ENCODE peak calls at places on chromosomes 16 and 17, in seven cellular contexts. One of them, this sample, is unnamed.

GRCh38 chr17:66915204-66915611 is 49.3 kb upstream of the CACNG4 start:
- DNase-seq in ovary: no peak
- DNase-seq in lower lobe of right lung: peak; percentile 57
- DNase-seq in right lobe of liver: no peak
- DNase-seq in right cardiac atrium: no peak
- DNase-seq in CD4-positive, alpha-beta T cell: no peak
- DNase-seq in CD8-positive, alpha-beta memory T cell: no peak
- DNase-seq in this sample: no peak

GRCh38 chr17:44171931-44172455 is 1.5 kb downstream of the ASB16 start:
- DNase-seq in ovary: no peak
- DNase-seq in lower lobe of right lung: no peak
- DNase-seq in right lobe of liver: no peak
- DNase-seq in right cardiac atrium: no peak
- DNase-seq in CD4-positive, alpha-beta T cell: no peak
- DNase-seq in CD8-positive, alpha-beta memory T cell: no peak
- DNase-seq in this sample: no peak

GRCh38 chr16:87926246-87927194 is 9.8 kb downstream of the CA5A start:
- DNase-seq in ovary: no peak
- DNase-seq in lower lobe of right lung: peak; percentile 84
- DNase-seq in right lobe of liver: no peak
- DNase-seq in right cardiac atrium: no peak
- DNase-seq in CD4-positive, alpha-beta T cell: no peak
- DNase-seq in CD8-positive, alpha-beta memory T cell: no peak
- DNase-seq in this sample: no peak

GRCh38 chr17:57761887-57762286 is 16.8 kb upstream of the CCDC182 start:
- DNase-seq in ovary: no peak
- DNase-seq in lower lobe of right lung: no peak
- DNase-seq in right lobe of liver: no peak
- DNase-seq in right cardiac atrium: no peak
- DNase-seq in CD4-positive, alpha-beta T cell: no peak
- DNase-seq in CD8-positive, alpha-beta memory T cell: no peak
- DNase-seq in this sample: no peak

GRCh38 chr17:79622201-79622601 is 11.3 kb upstream of the RBFOX3 start:
- DNase-seq in ovary: peak; percentile 14
- DNase-seq in lower lobe of right lung: peak; percentile 18
- DNase-seq in right lobe of liver: peak; percentile 24
- DNase-seq in right cardiac atrium: no peak
- DNase-seq in CD4-positive, alpha-beta T cell: no peak
- DNase-seq in CD8-positive, alpha-beta memory T cell: peak; percentile 18
- DNase-seq in this sample: no peak

GRCh38 chr17:17358060-17358751 is 55.0 kb downstream of the NT5M start:
- DNase-seq in ovary: no peak
- DNase-seq in lower lobe of right lung: no peak
- DNase-seq in right lobe of liver: peak; percentile 17
- DNase-seq in right cardiac atrium: no peak
- DNase-seq in CD4-positive, alpha-beta T cell: no peak
- DNase-seq in CD8-positive, alpha-beta memory T cell: no peak
- DNase-seq in this sample: no peak

GRCh38 chr17:10295728-10296343 is 77.0 kb downstream of the MYH13 start:
- DNase-seq in ovary: peak; percentile 54
- DNase-seq in lower lobe of right lung: no peak
- DNase-seq in right lobe of liver: no peak
- DNase-seq in right cardiac atrium: peak; percentile 49
- DNase-seq in CD4-positive, alpha-beta T cell: no peak
- DNase-seq in CD8-positive, alpha-beta memory T cell: no peak
- DNase-seq in this sample: no peak

GRCh38 chr17:57259817-57260216 is 3.5 kb downstream of the MSI2 start:
- DNase-seq in ovary: no peak
- DNase-seq in lower lobe of right lung: no peak
- DNase-seq in right lobe of liver: no peak
- DNase-seq in right cardiac atrium: no peak
- DNase-seq in CD4-positive, alpha-beta T cell: no peak
- DNase-seq in CD8-positive, alpha-beta memory T cell: no peak
- DNase-seq in this sample: no peak

GRCh38 chr17:49022391-49022941 is 25.3 kb downstream of the IGF2BP1 start:
- DNase-seq in ovary: no peak
- DNase-seq in lower lobe of right lung: no peak
- DNase-seq in right lobe of liver: no peak
- DNase-seq in right cardiac atrium: no peak
- DNase-seq in CD4-positive, alpha-beta T cell: no peak
- DNase-seq in CD8-positive, alpha-beta memory T cell: no peak
- DNase-seq in this sample: no peak

GRCh38 chr16:21339927-21340326 is 61.8 kb upstream of the CRYM start:
- DNase-seq in ovary: no peak
- DNase-seq in lower lobe of right lung: no peak
- DNase-seq in right lobe of liver: no peak
- DNase-seq in right cardiac atrium: no peak
- DNase-seq in CD4-positive, alpha-beta T cell: no peak
- DNase-seq in CD8-positive, alpha-beta memory T cell: no peak
- DNase-seq in this sample: no peak

GRCh38 chr17:73338050-73338491 is 26.3 kb upstream of the CDC42EP4 start:
- DNase-seq in ovary: peak; percentile 68
- DNase-seq in lower lobe of right lung: no peak
- DNase-seq in right lobe of liver: no peak
- DNase-seq in right cardiac atrium: peak; percentile 56
- DNase-seq in CD4-positive, alpha-beta T cell: no peak
- DNase-seq in CD8-positive, alpha-beta memory T cell: no peak
- DNase-seq in this sample: peak; percentile 38

GRCh38 chr17:10136258-10136981 is 62.0 kb downstream of the GAS7 start:
- DNase-seq in ovary: no peak
- DNase-seq in lower lobe of right lung: no peak
- DNase-seq in right lobe of liver: no peak
- DNase-seq in right cardiac atrium: no peak
- DNase-seq in CD4-positive, alpha-beta T cell: no peak
- DNase-seq in CD8-positive, alpha-beta memory T cell: no peak
- DNase-seq in this sample: no peak

GRCh38 chr17:22138861-22139469 is 446.6 kb downstream of the KCNJ18 start:
- DNase-seq in ovary: no peak
- DNase-seq in lower lobe of right lung: no peak
- DNase-seq in right lobe of liver: no peak
- DNase-seq in right cardiac atrium: no peak
- DNase-seq in CD4-positive, alpha-beta T cell: no peak
- DNase-seq in CD8-positive, alpha-beta memory T cell: no peak
- DNase-seq in this sample: no peak
- H3K9me3 ChIP-seq in ovary: no peaks in the 10 kb centered on the region
- H3K9me3 ChIP-seq in lower lobe of right lung: no peaks in the 10 kb centered on the region
- H3K9me3 ChIP-seq in right lobe of liver: no peaks in the 10 kb centered on the region
- H3K9me3 ChIP-seq in right cardiac atrium: no peaks in the 10 kb centered on the region
- H3K9me3 ChIP-seq in CD4-positive, alpha-beta T cell: peaks cover 4% of the 10 kb centered on the region
- H3K9me3 ChIP-seq in CD8-positive, alpha-beta memory T cell: no peaks in the 10 kb centered on the region
- H3K9me3 ChIP-seq in this sample: no peaks in the 10 kb centered on the region

GRCh38 chr16:19238386-19238785 is 47.1 kb upstream of the CLEC19A start:
- DNase-seq in ovary: no peak
- DNase-seq in lower lobe of right lung: no peak
- DNase-seq in right lobe of liver: no peak
- DNase-seq in right cardiac atrium: no peak
- DNase-seq in CD4-positive, alpha-beta T cell: no peak
- DNase-seq in CD8-positive, alpha-beta memory T cell: no peak
- DNase-seq in this sample: no peak

GRCh38 chr16:19242186-19242585 is 43.3 kb upstream of the CLEC19A start:
- DNase-seq in ovary: no peak
- DNase-seq in lower lobe of right lung: no peak
- DNase-seq in right lobe of liver: no peak
- DNase-seq in right cardiac atrium: no peak
- DNase-seq in CD4-positive, alpha-beta T cell: no peak
- DNase-seq in CD8-positive, alpha-beta memory T cell: no peak
- DNase-seq in this sample: no peak

GRCh38 chr16:19241512-19241911 is 44.0 kb upstream of the CLEC19A start:
- DNase-seq in ovary: no peak
- DNase-seq in lower lobe of right lung: no peak
- DNase-seq in right lobe of liver: no peak
- DNase-seq in right cardiac atrium: no peak
- DNase-seq in CD4-positive, alpha-beta T cell: no peak
- DNase-seq in CD8-positive, alpha-beta memory T cell: no peak
- DNase-seq in this sample: no peak

GRCh38 chr16:19240494-19240893 is 45.0 kb upstream of the CLEC19A start:
- DNase-seq in ovary: no peak
- DNase-seq in lower lobe of right lung: no peak
- DNase-seq in right lobe of liver: no peak
- DNase-seq in right cardiac atrium: no peak
- DNase-seq in CD4-positive, alpha-beta T cell: no peak
- DNase-seq in CD8-positive, alpha-beta memory T cell: no peak
- DNase-seq in this sample: no peak

DNA sequence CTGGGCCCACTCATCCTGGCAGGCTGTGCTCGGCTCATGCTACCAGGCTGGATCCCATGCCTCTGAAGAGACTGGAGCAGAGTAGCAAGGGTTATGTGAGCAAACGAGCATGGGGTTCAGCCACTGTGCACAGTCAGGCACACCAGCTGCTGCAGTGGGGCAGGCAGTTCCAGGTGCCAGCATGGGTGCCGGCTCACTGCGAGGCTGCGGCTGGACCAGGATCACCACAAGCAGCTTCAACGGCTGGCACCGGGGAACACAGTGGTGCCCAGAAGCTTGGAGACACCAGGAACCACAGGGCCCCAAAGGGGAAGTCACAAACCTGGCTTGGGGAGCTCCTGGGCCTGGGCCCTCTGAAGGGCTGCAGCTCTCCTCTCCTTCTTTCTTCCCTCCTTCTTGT is 45.8 kb upstream of the CLEC19A start:
- DNase-seq in ovary: no peak
- DNase-seq in lower lobe of right lung: no peak
- DNase-seq in right lobe of liver: no peak
- DNase-seq in right cardiac atrium: no peak
- DNase-seq in CD4-positive, alpha-beta T cell: no peak
- DNase-seq in CD8-positive, alpha-beta memory T cell: no peak
- DNase-seq in this sample: no peak
- H3K9me3 ChIP-seq in ovary: no peaks in the 10 kb centered on the region
- H3K9me3 ChIP-seq in lower lobe of right lung: peaks cover 13% of the 10 kb centered on the region
- H3K9me3 ChIP-seq in right lobe of liver: no peaks in the 10 kb centered on the region
- H3K9me3 ChIP-seq in right cardiac atrium: peaks cover 2% of the 10 kb centered on the region
- H3K9me3 ChIP-seq in CD4-positive, alpha-beta T cell: peaks cover 17% of the 10 kb centered on the region
- H3K9me3 ChIP-seq in CD8-positive, alpha-beta memory T cell: no peaks in the 10 kb centered on the region
- H3K9me3 ChIP-seq in this sample: peaks cover 9% of the 10 kb centered on the region

GRCh38 chr16:57225978-57226377 is 19.1 kb upstream of the ARL2BP start:
- DNase-seq in ovary: no peak
- DNase-seq in lower lobe of right lung: no peak
- DNase-seq in right lobe of liver: no peak
- DNase-seq in right cardiac atrium: no peak
- DNase-seq in CD4-positive, alpha-beta T cell: no peak
- DNase-seq in CD8-positive, alpha-beta memory T cell: no peak
- DNase-seq in this sample: no peak

GRCh38 chr16:57229079-57229478 is 16.0 kb upstream of the ARL2BP start:
- DNase-seq in ovary: no peak
- DNase-seq in lower lobe of right lung: no peak
- DNase-seq in right lobe of liver: no peak
- DNase-seq in right cardiac atrium: no peak
- DNase-seq in CD4-positive, alpha-beta T cell: no peak
- DNase-seq in CD8-positive, alpha-beta memory T cell: no peak
- DNase-seq in this sample: no peak

GRCh38 chr16:57226701-57227621 is 18.1 kb upstream of the ARL2BP start:
- DNase-seq in ovary: no peak
- DNase-seq in lower lobe of right lung: no peak
- DNase-seq in right lobe of liver: no peak
- DNase-seq in right cardiac atrium: no peak
- DNase-seq in CD4-positive, alpha-beta T cell: no peak
- DNase-seq in CD8-positive, alpha-beta memory T cell: no peak
- DNase-seq in this sample: no peak

DNA sequence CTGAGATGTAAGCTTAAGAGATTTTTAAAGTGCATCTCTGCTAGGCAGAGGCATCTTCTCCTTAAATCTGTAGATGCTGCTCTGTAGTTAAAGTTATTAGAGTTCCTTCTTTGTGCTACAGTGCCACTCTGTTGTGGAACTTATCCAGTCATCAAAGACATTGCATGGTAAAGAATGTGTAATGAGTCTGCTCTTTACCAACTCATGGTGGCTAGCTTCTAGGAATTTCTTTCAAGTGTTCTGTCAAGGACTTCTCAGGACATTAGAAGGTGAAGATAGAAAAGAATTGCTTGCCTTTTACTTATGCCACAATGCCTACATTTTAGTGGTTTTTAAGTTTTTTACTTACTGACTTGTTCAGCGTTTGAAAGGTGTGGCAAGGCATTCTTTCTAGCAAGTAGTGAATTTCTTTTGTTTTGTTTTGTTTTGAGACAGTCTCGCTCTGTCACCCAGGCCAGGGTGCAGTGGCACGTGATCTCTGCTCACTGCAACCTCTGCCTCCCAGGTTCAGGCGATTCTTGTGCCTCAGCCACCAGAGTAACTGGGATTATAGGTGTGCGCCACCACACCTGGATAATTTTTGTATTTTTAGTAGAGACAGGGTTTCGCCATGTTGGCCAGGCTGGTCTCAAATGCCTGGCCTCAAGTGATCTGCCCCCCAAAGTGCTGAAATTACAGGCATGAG is 20.3 kb upstream of the ARL2BP start:
- DNase-seq in ovary: no peak
- DNase-seq in lower lobe of right lung: no peak
- DNase-seq in right lobe of liver: no peak
- DNase-seq in right cardiac atrium: no peak
- DNase-seq in CD4-positive, alpha-beta T cell: no peak
- DNase-seq in CD8-positive, alpha-beta memory T cell: no peak
- DNase-seq in this sample: no peak
- H3K9me3 ChIP-seq in ovary: no peaks in the 10 kb centered on the region
- H3K9me3 ChIP-seq in lower lobe of right lung: no peaks in the 10 kb centered on the region
- H3K9me3 ChIP-seq in right lobe of liver: no peaks in the 10 kb centered on the region
- H3K9me3 ChIP-seq in right cardiac atrium: no peaks in the 10 kb centered on the region
- H3K9me3 ChIP-seq in CD4-positive, alpha-beta T cell: no peaks in the 10 kb centered on the region
- H3K9me3 ChIP-seq in CD8-positive, alpha-beta memory T cell: no peaks in the 10 kb centered on the region
- H3K9me3 ChIP-seq in this sample: no peaks in the 10 kb centered on the region

GRCh38 chr16:35746281-35746962 is 2287.0 kb downstream of the TP53TG3F start:
- DNase-seq in ovary: no peak
- DNase-seq in lower lobe of right lung: no peak
- DNase-seq in right lobe of liver: no peak
- DNase-seq in right cardiac atrium: no peak
- DNase-seq in CD4-positive, alpha-beta T cell: no peak
- DNase-seq in CD8-positive, alpha-beta memory T cell: no peak
- DNase-seq in this sample: no peak
- H3K9me3 ChIP-seq in ovary: no peaks in the 10 kb centered on the region
- H3K9me3 ChIP-seq in lower lobe of right lung: no peaks in the 10 kb centered on the region
- H3K9me3 ChIP-seq in right lobe of liver: no peaks in the 10 kb centered on the region
- H3K9me3 ChIP-seq in right cardiac atrium: no peaks in the 10 kb centered on the region
- H3K9me3 ChIP-seq in CD4-positive, alpha-beta T cell: peaks cover 63% of the 10 kb centered on the region
- H3K9me3 ChIP-seq in CD8-positive, alpha-beta memory T cell: no peaks in the 10 kb centered on the region
- H3K9me3 ChIP-seq in this sample: no peaks in the 10 kb centered on the region

DNA sequence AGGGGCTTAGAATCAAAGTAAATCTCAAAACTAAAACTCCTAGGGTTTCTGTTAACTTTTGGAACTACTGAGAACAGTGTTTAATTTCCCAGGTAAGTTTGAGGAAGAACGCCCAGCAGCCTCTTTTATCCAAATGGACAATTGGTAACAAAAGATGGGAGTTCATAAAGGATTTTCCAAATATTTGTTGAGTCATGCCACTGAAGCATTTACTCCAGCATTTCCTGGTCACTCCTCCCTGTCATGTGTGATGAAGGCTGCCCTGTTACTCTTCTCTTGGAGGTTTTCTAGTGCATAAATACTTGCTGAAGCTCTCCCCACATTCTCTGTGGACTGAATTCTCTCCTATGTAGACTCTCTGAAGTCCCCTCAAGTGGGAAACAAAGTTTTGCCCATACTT is 16.5 kb downstream of the ZNF75A start:
- DNase-seq in ovary: no peak
- DNase-seq in lower lobe of right lung: no peak
- DNase-seq in right lobe of liver: no peak
- DNase-seq in right cardiac atrium: no peak
- DNase-seq in CD4-positive, alpha-beta T cell: no peak
- DNase-seq in CD8-positive, alpha-beta memory T cell: no peak
- DNase-seq in this sample: no peak
- H3K9me3 ChIP-seq in ovary: peaks cover 10% of the 10 kb centered on the region
- H3K9me3 ChIP-seq in lower lobe of right lung: peaks cover 83% of the 10 kb centered on the region
- H3K9me3 ChIP-seq in right lobe of liver: peaks cover 17% of the 10 kb centered on the region
- H3K9me3 ChIP-seq in right cardiac atrium: peaks cover 19% of the 10 kb centered on the region
- H3K9me3 ChIP-seq in CD4-positive, alpha-beta T cell: peaks cover 63% of the 10 kb centered on the region
- H3K9me3 ChIP-seq in CD8-positive, alpha-beta memory T cell: peaks cover 51% of the 10 kb centered on the region
- H3K9me3 ChIP-seq in this sample: peaks cover 69% of the 10 kb centered on the region

This sample was measured in thoracic aorta.